ENCODE peak calls at places on chromosome 19, in five cellular contexts. F is H1, E is GM12878, X is K562, O is HepG2. P is an unnamed sample.

GRCh38 chr19:2569596-2570465 is 93.9 kb downstream of the GADD45B start:
- DNase-seq in F (no peak), E (no peak), X (no peak), O (no peak), P (no peak)

GRCh38 chr19:43624933-43625332 is 5.5 kb upstream of the ZNF428 start:
- DNase-seq in F (no peak), E (no peak), X (peak; percentile 97), O (no peak), P (no peak)

GRCh38 chr19:30316560-30317106 is 55.6 kb upstream of the ZNF536 start:
- DNase-seq in F (no peak), E (no peak), X (no peak), O (no peak), P (no peak)

GRCh38 chr19:57615346-57615745 is 1.3 kb downstream of the ZNF134 start:
- DNase-seq in F (no peak), E (no peak), X (no peak), O (no peak), P (no peak)

GRCh38 chr19:57512845-57513244 is 13.1 kb downstream of the ZNF773 start:
- DNase-seq in F (no peak), E (no peak), X (no peak), O (no peak), P (no peak)

GRCh38 chr19:58439576-58440554 is at the start of gene ZNF132:
- DNase-seq in F (peak; percentile 98), E (peak; percentile 98), X (no peak), O (no peak), P (peak; percentile 96)

GRCh38 chr19:15672580-15673175 is at the start of gene CYP4F12:
- DNase-seq in F (no peak), E (no peak), X (peak; percentile 57), O (peak; percentile 76), P (no peak)

GRCh38 chr19:8150178-8150865 is 930 bp upstream of the FBN3 start:
- DNase-seq in F (no peak), E (no peak), X (no peak), O (peak; percentile 72), P (peak; percentile 6)

GRCh38 chr19:58154287-58154678 is 3.7 kb upstream of the ZNF329 start:
- DNase-seq in F (no peak), E (no peak), X (no peak), O (peak; percentile 38), P (no peak)

GRCh38 chr19:57473646-57474045 is 3.7 kb downstream of the ZNF772 start:
- DNase-seq in F (no peak), E (no peak), X (no peak), O (no peak), P (no peak)

GRCh38 chr19:51460164-51460992 is 2.1 kb upstream of the SIGLEC8 start:
- DNase-seq in F (no peak), E (no peak), X (peak; percentile 78), O (peak; percentile 21), P (peak; percentile 58)

GRCh38 chr19:54523403-54523802 is 20.8 kb downstream of the LAIR2 start:
- DNase-seq in F (no peak), E (peak; percentile 71), X (no peak), O (no peak), P (no peak)

GRCh38 chr19:44767295-44768180 is 10.2 kb upstream of the CBLC start:
- DNase-seq in F (no peak), E (no peak), X (no peak), O (no peak), P (no peak)

GRCh38 chr19:33235269-33235995 is 9.8 kb upstream of the SLC7A10 start:
- DNase-seq in F (peak; percentile 70), E (peak; percentile 61), X (peak; percentile 80), O (peak; percentile 78), P (peak; percentile 91)

GRCh38 chr19:7874857-7875393 is 735 bp upstream of the PRR36 start:
- DNase-seq in F (no peak), E (no peak), X (no peak), O (no peak), P (no peak)

DNA sequence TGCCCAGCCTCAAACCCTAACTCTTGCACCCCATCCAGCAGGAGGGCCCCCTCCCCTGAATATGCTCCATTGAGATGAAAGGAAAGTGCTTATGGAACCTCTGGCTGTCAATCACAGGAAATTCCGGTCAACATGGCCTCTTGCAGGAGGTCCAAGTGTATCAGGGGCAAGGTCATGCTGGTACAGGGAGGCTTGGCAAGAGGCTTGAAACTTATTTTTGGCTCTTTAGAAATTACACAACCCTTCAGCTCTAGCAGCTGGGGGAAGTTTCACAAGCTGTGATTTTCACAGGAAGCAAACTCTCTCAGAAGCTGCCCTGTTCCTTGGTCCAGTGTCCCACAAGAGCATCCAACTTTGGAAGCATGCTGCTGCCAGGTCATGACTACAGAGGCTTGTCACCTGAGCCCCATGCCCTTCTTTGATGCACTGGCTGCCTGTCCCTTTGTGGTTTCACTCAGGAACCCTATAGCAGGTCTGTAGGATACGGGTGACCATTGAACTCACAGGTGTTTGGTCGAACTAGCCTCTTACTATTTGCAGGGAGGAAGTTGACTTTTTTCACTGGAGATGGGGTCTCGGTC is 8.4 kb downstream of the ASF1B start:
- DNase-seq in F (no peak), E (peak; percentile 49), X (no peak), O (no peak), P (no peak)
- TF ChIP-seq GABPA in F (no peak), E (no peak), X (no peak), O (no peak), P (no peak)

DNA sequence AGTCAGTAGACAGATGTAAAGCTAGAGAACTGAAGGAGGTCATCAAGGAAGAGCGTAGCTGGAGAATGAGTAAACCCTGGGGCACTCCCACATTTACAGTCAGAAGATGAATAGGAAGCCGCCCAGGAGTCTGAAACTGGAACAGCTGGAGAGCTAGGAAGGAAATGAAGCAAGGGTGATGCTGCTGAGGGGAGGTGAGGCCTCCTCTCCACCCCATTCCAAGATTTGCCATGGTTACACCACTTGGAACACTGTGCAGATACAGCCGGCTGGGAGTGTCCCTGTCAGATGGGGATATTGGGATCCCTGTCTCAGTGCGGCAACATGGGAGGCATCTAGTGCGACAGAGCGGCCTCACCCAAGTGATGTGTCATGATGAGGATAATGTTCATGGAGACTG is 51.8 kb upstream of the GPI start:
- DNase-seq in F (no peak), E (no peak), X (no peak), O (no peak), P (no peak)
- TF ChIP-seq SIN3A in F (no peak), E (no peak), X (no peak), O (no peak), P (no peak)

DNA sequence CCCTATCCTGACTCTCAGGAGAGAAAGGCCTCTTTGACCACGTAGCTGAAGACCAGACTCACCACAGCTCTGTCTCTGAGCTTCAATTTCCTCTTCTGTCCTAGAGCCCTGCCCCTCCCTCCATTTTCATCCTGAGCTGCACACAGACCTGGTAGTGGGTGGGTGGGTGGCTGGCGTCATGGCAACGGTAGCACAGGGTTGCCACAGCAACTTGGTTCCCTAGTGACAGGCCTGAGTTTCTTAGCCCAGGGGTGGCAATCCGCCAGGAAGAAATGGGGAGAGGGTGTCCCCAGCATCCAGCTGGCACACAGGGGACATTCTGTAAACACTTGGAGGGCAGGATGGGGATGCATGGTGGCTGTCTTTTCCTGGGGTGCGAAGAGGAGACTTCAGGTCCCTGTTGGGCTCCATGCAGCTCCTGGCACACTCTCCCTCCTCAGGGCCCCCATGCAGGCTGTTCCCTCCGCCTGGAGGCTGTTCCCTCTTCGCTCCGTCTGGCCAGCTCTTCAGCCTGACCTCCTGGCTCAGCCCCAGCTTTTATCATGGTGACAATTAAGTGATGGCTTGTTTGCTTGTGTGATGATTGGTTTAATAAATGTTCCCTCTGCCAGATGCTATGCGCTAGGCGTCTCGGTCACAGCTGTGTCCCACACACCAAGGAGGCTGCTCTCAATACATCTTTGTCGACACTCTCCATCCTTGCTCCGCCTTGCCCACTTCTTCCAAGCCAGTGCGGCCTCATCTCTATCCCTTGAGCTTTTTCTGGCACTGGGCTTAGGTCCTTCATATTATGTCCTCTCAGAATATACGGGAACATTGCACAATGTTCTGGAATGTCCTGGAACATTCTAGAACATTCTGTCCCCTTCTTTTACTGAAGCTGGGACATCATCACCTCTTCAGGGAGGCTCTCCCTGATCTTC is 7.4 kb upstream of the KLHL26 start:
- DNase-seq in F (no peak), E (no peak), X (no peak), O (no peak), P (no peak)
- TF ChIP-seq GABPA in F (no peak), E (no peak), X (no peak), O (no peak), P (no peak)

GRCh38 chr19:9309974-9310446 is 372 bp upstream of the ZNF699 start:
- DNase-seq in F (peak; percentile 88), E (no peak), X (peak; percentile 95), O (no peak), P (peak; percentile 92)
- TF ChIP-seq SIN3A in F (no peak), E (no peak), X (no peak), O (peak; percentile 4), P (no peak)

DNA sequence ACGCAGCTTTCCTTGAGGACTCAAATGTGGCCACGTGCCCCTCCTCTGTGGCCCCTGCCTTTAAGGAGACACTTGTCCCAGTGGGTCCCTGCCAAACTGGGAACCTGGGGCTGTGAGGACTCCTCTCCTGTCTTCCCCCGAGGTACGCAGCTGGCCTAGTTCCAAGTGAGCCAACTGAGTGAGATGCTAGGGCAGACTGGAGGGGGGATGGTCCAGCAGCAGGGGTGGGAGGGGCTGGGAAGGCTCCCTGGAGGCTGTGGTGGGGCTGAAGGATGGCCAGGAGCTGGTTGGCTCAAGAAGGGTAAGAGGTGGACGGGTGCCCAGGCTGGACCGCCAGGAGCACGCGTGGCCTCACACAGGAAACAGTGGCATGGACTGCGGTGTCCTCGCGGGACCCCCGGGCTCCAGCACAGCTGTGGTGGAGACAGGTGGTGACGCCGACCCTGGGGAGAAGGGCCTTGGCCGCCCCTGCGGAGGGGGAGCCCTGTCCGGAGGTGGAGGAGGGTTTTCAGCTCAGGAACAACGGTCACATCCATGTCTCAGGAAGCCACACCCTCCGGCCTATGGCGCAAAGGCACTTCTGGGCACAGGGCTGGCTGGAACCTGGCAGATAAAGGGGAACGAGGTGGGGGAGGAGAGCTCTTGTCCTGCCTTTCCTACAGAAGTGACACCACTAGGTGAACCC is 45.8 kb downstream of the MLLT1 start:
- DNase-seq in F (no peak), E (no peak), X (peak; percentile 22), O (no peak), P (peak; percentile 68)
- TF ChIP-seq GABPA in F (no peak), E (no peak), X (no peak), O (no peak), P (no peak)

GRCh38 chr19:49469828-49470614 is 4.0 kb upstream of the FLT3LG start:
- DNase-seq in F (no peak), E (peak; percentile 84), X (no peak), O (no peak), P (no peak)
- TF ChIP-seq SIN3A in F (no peak), E (no peak), X (no peak), O (no peak), P (no peak)